ENCODE peak calls at places on chromosomes 5 and 9, in ten cellular contexts. One of them, this sample, is unnamed. For H3K4me1, the result is how much of the 10 kb centered on the place peaks cover.

GRCh38 chr9:130899051-130899748 is 2.6 kb upstream of the QRFP start:
- DNase-seq in colonic mucosa: peak
- DNase-seq in heart right ventricle: no peak
- DNase-seq in adrenal gland: no peak
- DNase-seq in thyroid gland: no peak
- DNase-seq in BE2C: no peak
- DNase-seq in left ventricle myocardium inferior: no peak
- DNase-seq in body of pancreas: no peak
- DNase-seq in mesendoderm: no peak
- DNase-seq in left lung: no peak
- DNase-seq in this sample: peak

GRCh38 chr5:172853355-172853975 is 19.4 kb downstream of the ERGIC1 start:
- DNase-seq in colonic mucosa: peak
- DNase-seq in heart right ventricle: no peak
- DNase-seq in adrenal gland: no peak
- DNase-seq in thyroid gland: no peak
- DNase-seq in BE2C: no peak
- DNase-seq in left ventricle myocardium inferior: no peak
- DNase-seq in body of pancreas: peak
- DNase-seq in mesendoderm: peak
- DNase-seq in left lung: no peak
- DNase-seq in this sample: no peak

GRCh38 chr5:24110019-24110615 is 534.7 kb downstream of the CDH10 start:
- DNase-seq in colonic mucosa: no peak
- DNase-seq in heart right ventricle: no peak
- DNase-seq in adrenal gland: no peak
- DNase-seq in thyroid gland: no peak
- DNase-seq in BE2C: no peak
- DNase-seq in left ventricle myocardium inferior: no peak
- DNase-seq in body of pancreas: no peak
- DNase-seq in mesendoderm: peak
- DNase-seq in left lung: no peak
- DNase-seq in this sample: no peak

GRCh38 chr5:147567917-147568598 is 58.2 kb upstream of the DPYSL3 start:
- DNase-seq in colonic mucosa: no peak
- DNase-seq in heart right ventricle: no peak
- DNase-seq in adrenal gland: no peak
- DNase-seq in thyroid gland: no peak
- DNase-seq in BE2C: no peak
- DNase-seq in left ventricle myocardium inferior: no peak
- DNase-seq in body of pancreas: no peak
- DNase-seq in mesendoderm: peak
- DNase-seq in left lung: no peak
- DNase-seq in this sample: peak

GRCh38 chr5:142924135-142924883 is 154.1 kb downstream of the ARHGAP26 start:
- DNase-seq in colonic mucosa: no peak
- DNase-seq in heart right ventricle: no peak
- DNase-seq in adrenal gland: no peak
- DNase-seq in thyroid gland: no peak
- DNase-seq in BE2C: no peak
- DNase-seq in left ventricle myocardium inferior: no peak
- DNase-seq in body of pancreas: no peak
- DNase-seq in mesendoderm: no peak
- DNase-seq in left lung: no peak
- DNase-seq in this sample: no peak

GRCh38 chr5:83029912-83030311 is 47.3 kb downstream of the TMEM167A start:
- DNase-seq in colonic mucosa: no peak
- DNase-seq in heart right ventricle: no peak
- DNase-seq in adrenal gland: no peak
- DNase-seq in thyroid gland: no peak
- DNase-seq in BE2C: no peak
- DNase-seq in left ventricle myocardium inferior: no peak
- DNase-seq in body of pancreas: no peak
- DNase-seq in mesendoderm: peak
- DNase-seq in left lung: no peak
- DNase-seq in this sample: peak

GRCh38 chr5:146529984-146530383 is 14.0 kb upstream of the GPR151 start:
- DNase-seq in colonic mucosa: no peak
- DNase-seq in heart right ventricle: no peak
- DNase-seq in adrenal gland: no peak
- DNase-seq in thyroid gland: no peak
- DNase-seq in BE2C: no peak
- DNase-seq in left ventricle myocardium inferior: no peak
- DNase-seq in body of pancreas: no peak
- DNase-seq in mesendoderm: no peak
- DNase-seq in left lung: no peak
- DNase-seq in this sample: no peak

GRCh38 chr9:18976368-18977238 is 56.4 kb downstream of the SAXO1 start:
- DNase-seq in colonic mucosa: no peak
- DNase-seq in heart right ventricle: no peak
- DNase-seq in adrenal gland: no peak
- DNase-seq in thyroid gland: no peak
- DNase-seq in BE2C: no peak
- DNase-seq in left ventricle myocardium inferior: no peak
- DNase-seq in body of pancreas: no peak
- DNase-seq in mesendoderm: no peak
- DNase-seq in left lung: no peak
- DNase-seq in this sample: no peak

GRCh38 chr5:124825983-124826337 is 79.5 kb upstream of the ZNF608 start:
- DNase-seq in colonic mucosa: no peak
- DNase-seq in heart right ventricle: no peak
- DNase-seq in adrenal gland: no peak
- DNase-seq in thyroid gland: no peak
- DNase-seq in BE2C: no peak
- DNase-seq in left ventricle myocardium inferior: no peak
- DNase-seq in body of pancreas: no peak
- DNase-seq in mesendoderm: no peak
- DNase-seq in left lung: no peak
- DNase-seq in this sample: no peak

GRCh38 chr5:124825250-124825982 is 79.0 kb upstream of the ZNF608 start:
- DNase-seq in colonic mucosa: no peak
- DNase-seq in heart right ventricle: no peak
- DNase-seq in adrenal gland: no peak
- DNase-seq in thyroid gland: no peak
- DNase-seq in BE2C: no peak
- DNase-seq in left ventricle myocardium inferior: no peak
- DNase-seq in body of pancreas: no peak
- DNase-seq in mesendoderm: no peak
- DNase-seq in left lung: no peak
- DNase-seq in this sample: no peak

GRCh38 chr5:124832510-124832909 is 86.1 kb upstream of the ZNF608 start:
- DNase-seq in colonic mucosa: no peak
- DNase-seq in heart right ventricle: no peak
- DNase-seq in adrenal gland: no peak
- DNase-seq in thyroid gland: no peak
- DNase-seq in BE2C: no peak
- DNase-seq in left ventricle myocardium inferior: no peak
- DNase-seq in body of pancreas: no peak
- DNase-seq in mesendoderm: no peak
- DNase-seq in left lung: no peak
- DNase-seq in this sample: no peak

GRCh38 chr5:124824637-124825158 is 78.3 kb upstream of the ZNF608 start:
- DNase-seq in colonic mucosa: no peak
- DNase-seq in heart right ventricle: no peak
- DNase-seq in adrenal gland: no peak
- DNase-seq in thyroid gland: no peak
- DNase-seq in BE2C: no peak
- DNase-seq in left ventricle myocardium inferior: no peak
- DNase-seq in body of pancreas: peak
- DNase-seq in mesendoderm: peak
- DNase-seq in left lung: no peak
- DNase-seq in this sample: peak

DNA sequence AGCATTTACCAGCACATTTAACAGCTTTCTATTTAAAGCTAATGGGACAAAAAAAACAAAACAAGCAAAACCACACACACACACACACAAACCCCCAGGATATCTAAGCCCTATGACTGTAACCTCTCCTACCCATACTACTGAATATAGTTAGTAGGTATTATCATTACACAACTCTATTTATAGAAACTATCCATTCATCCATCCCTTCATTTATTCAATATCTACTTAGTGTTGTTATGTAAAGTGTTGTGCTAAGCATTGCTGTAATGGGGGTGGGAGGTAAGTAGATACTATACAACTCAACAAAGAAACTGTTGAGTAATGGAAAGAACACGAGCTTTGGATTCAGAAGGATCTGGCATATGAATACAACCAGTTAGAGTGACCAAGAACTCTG is 82.3 kb upstream of the ZNF608 start:
- DNase-seq in colonic mucosa: no peak
- DNase-seq in heart right ventricle: no peak
- DNase-seq in adrenal gland: no peak
- DNase-seq in thyroid gland: no peak
- DNase-seq in BE2C: no peak
- DNase-seq in left ventricle myocardium inferior: no peak
- DNase-seq in body of pancreas: no peak
- DNase-seq in mesendoderm: no peak
- DNase-seq in left lung: no peak
- DNase-seq in this sample: no peak
- H3K4me1 ChIP-seq in colonic mucosa: under half
- H3K4me1 ChIP-seq in heart right ventricle: under half
- H3K4me1 ChIP-seq in adrenal gland: under half
- H3K4me1 ChIP-seq in thyroid gland: under half
- H3K4me1 ChIP-seq in BE2C: under half
- H3K4me1 ChIP-seq in left ventricle myocardium inferior: under half
- H3K4me1 ChIP-seq in body of pancreas: under half
- H3K4me1 ChIP-seq in mesendoderm: under half
- H3K4me1 ChIP-seq in left lung: under half
- H3K4me1 ChIP-seq in this sample: under half

GRCh38 chr5:31194892-31195291 is 1.4 kb downstream of the CDH6 start:
- DNase-seq in colonic mucosa: no peak
- DNase-seq in heart right ventricle: no peak
- DNase-seq in adrenal gland: no peak
- DNase-seq in thyroid gland: no peak
- DNase-seq in BE2C: no peak
- DNase-seq in left ventricle myocardium inferior: no peak
- DNase-seq in body of pancreas: no peak
- DNase-seq in mesendoderm: no peak
- DNase-seq in left lung: no peak
- DNase-seq in this sample: peak

GRCh38 chr5:31196309-31196708 is 2.8 kb downstream of the CDH6 start:
- DNase-seq in colonic mucosa: no peak
- DNase-seq in heart right ventricle: no peak
- DNase-seq in adrenal gland: no peak
- DNase-seq in thyroid gland: no peak
- DNase-seq in BE2C: no peak
- DNase-seq in left ventricle myocardium inferior: no peak
- DNase-seq in body of pancreas: no peak
- DNase-seq in mesendoderm: peak
- DNase-seq in left lung: no peak
- DNase-seq in this sample: no peak

GRCh38 chr5:31193591-31194457 is at the start of gene CDH6:
- DNase-seq in colonic mucosa: no peak
- DNase-seq in heart right ventricle: peak
- DNase-seq in adrenal gland: no peak
- DNase-seq in thyroid gland: peak
- DNase-seq in BE2C: peak
- DNase-seq in left ventricle myocardium inferior: peak
- DNase-seq in body of pancreas: peak
- DNase-seq in mesendoderm: peak
- DNase-seq in left lung: no peak
- DNase-seq in this sample: peak

GRCh38 chr5:31193026-31193425 is 460 bp upstream of the CDH6 start:
- DNase-seq in colonic mucosa: no peak
- DNase-seq in heart right ventricle: no peak
- DNase-seq in adrenal gland: no peak
- DNase-seq in thyroid gland: no peak
- DNase-seq in BE2C: no peak
- DNase-seq in left ventricle myocardium inferior: no peak
- DNase-seq in body of pancreas: no peak
- DNase-seq in mesendoderm: no peak
- DNase-seq in left lung: no peak
- DNase-seq in this sample: peak

DNA sequence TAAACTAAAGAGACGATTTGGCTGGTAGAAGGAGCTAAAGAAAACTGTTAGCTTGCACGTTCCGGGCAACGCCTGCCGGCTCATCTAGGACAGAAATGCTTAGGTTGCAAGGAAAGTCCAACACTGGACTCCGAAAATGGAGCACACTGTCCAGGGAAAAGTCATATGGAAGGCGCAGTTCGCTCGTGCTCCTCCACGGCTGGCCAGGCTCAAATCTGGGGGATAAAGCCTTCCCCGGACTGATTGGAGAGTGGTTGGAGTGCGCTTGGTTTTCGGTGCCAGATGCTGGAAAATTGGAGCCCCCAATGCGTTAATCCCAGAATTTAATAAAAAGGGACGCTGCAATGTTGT is 947 bp downstream of the CDH6 start:
- DNase-seq in colonic mucosa: no peak
- DNase-seq in heart right ventricle: no peak
- DNase-seq in adrenal gland: no peak
- DNase-seq in thyroid gland: no peak
- DNase-seq in BE2C: no peak
- DNase-seq in left ventricle myocardium inferior: no peak
- DNase-seq in body of pancreas: no peak
- DNase-seq in mesendoderm: no peak
- DNase-seq in left lung: no peak
- DNase-seq in this sample: peak
- H3K4me3 ChIP-seq in colonic mucosa: peak
- H3K4me3 ChIP-seq in heart right ventricle: peak
- H3K4me3 ChIP-seq in adrenal gland: peak
- H3K4me3 ChIP-seq in thyroid gland: no peak
- H3K4me3 ChIP-seq in BE2C: peak
- H3K4me3 ChIP-seq in left ventricle myocardium inferior: peak
- H3K4me3 ChIP-seq in body of pancreas: no peak
- H3K4me3 ChIP-seq in mesendoderm: peak
- H3K4me3 ChIP-seq in left lung: peak
- H3K4me3 ChIP-seq in this sample: peak

GRCh38 chr9:111962021-111962420 is 65.4 kb downstream of the UGCG start:
- DNase-seq in colonic mucosa: no peak
- DNase-seq in heart right ventricle: no peak
- DNase-seq in adrenal gland: no peak
- DNase-seq in thyroid gland: no peak
- DNase-seq in BE2C: no peak
- DNase-seq in left ventricle myocardium inferior: no peak
- DNase-seq in body of pancreas: no peak
- DNase-seq in mesendoderm: no peak
- DNase-seq in left lung: no peak
- DNase-seq in this sample: no peak

GRCh38 chr9:111966324-111966723 is 69.7 kb downstream of the UGCG start:
- DNase-seq in colonic mucosa: no peak
- DNase-seq in heart right ventricle: no peak
- DNase-seq in adrenal gland: no peak
- DNase-seq in thyroid gland: no peak
- DNase-seq in BE2C: no peak
- DNase-seq in left ventricle myocardium inferior: no peak
- DNase-seq in body of pancreas: no peak
- DNase-seq in mesendoderm: no peak
- DNase-seq in left lung: no peak
- DNase-seq in this sample: no peak

GRCh38 chr9:111961575-111961974 is 65.0 kb downstream of the UGCG start:
- DNase-seq in colonic mucosa: peak
- DNase-seq in heart right ventricle: no peak
- DNase-seq in adrenal gland: no peak
- DNase-seq in thyroid gland: peak
- DNase-seq in BE2C: no peak
- DNase-seq in left ventricle myocardium inferior: no peak
- DNase-seq in body of pancreas: peak
- DNase-seq in mesendoderm: no peak
- DNase-seq in left lung: no peak
- DNase-seq in this sample: peak

GRCh38 chr9:111965566-111966019 is 69.0 kb downstream of the UGCG start:
- DNase-seq in colonic mucosa: no peak
- DNase-seq in heart right ventricle: no peak
- DNase-seq in adrenal gland: no peak
- DNase-seq in thyroid gland: no peak
- DNase-seq in BE2C: no peak
- DNase-seq in left ventricle myocardium inferior: no peak
- DNase-seq in body of pancreas: peak
- DNase-seq in mesendoderm: no peak
- DNase-seq in left lung: no peak
- DNase-seq in this sample: peak

DNA sequence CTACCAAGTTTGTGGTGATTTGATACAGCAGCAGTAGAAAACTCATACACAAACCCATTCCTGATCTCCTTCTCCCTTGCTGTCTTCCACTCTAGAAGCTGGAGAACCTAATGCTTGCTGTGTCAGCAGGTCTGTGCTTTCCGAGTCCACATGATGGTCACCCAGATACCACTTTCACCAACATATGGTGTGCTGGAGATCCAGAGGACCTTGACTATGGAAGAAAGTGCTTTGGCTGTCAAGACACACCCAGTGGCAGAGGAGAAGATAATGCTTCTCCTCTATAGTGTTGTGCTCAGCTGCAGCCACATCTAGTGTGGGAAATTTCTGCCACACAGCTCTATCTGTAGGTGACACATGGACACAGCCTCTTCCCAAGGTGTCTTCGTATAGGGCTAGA is 67.4 kb downstream of the UGCG start:
- DNase-seq in colonic mucosa: no peak
- DNase-seq in heart right ventricle: no peak
- DNase-seq in adrenal gland: no peak
- DNase-seq in thyroid gland: no peak
- DNase-seq in BE2C: no peak
- DNase-seq in left ventricle myocardium inferior: no peak
- DNase-seq in body of pancreas: no peak
- DNase-seq in mesendoderm: no peak
- DNase-seq in left lung: no peak
- DNase-seq in this sample: peak
- H3K4me1 ChIP-seq in colonic mucosa: under half
- H3K4me1 ChIP-seq in heart right ventricle: under half
- H3K4me1 ChIP-seq in adrenal gland: under half
- H3K4me1 ChIP-seq in thyroid gland: under half
- H3K4me1 ChIP-seq in BE2C: under half
- H3K4me1 ChIP-seq in left ventricle myocardium inferior: under half
- H3K4me1 ChIP-seq in body of pancreas: under half
- H3K4me1 ChIP-seq in mesendoderm: under half
- H3K4me1 ChIP-seq in left lung: under half
- H3K4me1 ChIP-seq in this sample: under half

DNA sequence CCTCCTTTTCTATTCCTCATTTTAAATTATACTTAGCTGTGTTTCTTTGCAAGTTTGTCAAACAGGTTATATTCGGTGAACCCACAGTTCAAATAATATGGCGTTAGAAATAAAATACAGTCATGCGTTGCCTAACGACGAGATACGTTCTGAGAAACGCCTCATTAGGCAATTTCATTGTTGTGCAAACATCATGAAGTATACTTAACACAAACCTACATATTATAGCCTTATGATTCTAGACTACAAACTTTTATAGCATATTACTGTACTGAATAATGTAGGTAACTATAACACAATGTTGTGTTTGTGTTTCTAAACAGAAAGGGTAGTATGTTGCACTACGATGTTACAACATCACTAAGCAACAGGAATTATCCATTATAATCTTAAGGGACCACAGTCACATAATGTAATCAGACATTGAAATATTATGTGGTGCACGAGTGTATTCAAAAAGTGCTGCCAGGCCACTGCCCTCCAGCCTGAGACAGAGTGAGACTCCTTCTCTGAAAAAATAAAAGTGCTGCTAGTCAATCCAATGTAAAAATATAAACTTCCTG is 3.0 kb upstream of the SMC2 start:
- DNase-seq in colonic mucosa: peak
- DNase-seq in heart right ventricle: no peak
- DNase-seq in adrenal gland: no peak
- DNase-seq in thyroid gland: no peak
- DNase-seq in BE2C: no peak
- DNase-seq in left ventricle myocardium inferior: no peak
- DNase-seq in body of pancreas: no peak
- DNase-seq in mesendoderm: no peak
- DNase-seq in left lung: no peak
- DNase-seq in this sample: peak
- H3K4me3 ChIP-seq in colonic mucosa: no peak
- H3K4me3 ChIP-seq in heart right ventricle: peak
- H3K4me3 ChIP-seq in adrenal gland: no peak
- H3K4me3 ChIP-seq in thyroid gland: no peak
- H3K4me3 ChIP-seq in BE2C: no peak
- H3K4me3 ChIP-seq in left ventricle myocardium inferior: peak
- H3K4me3 ChIP-seq in body of pancreas: no peak
- H3K4me3 ChIP-seq in mesendoderm: no peak
- H3K4me3 ChIP-seq in left lung: no peak
- H3K4me3 ChIP-seq in this sample: no peak